ENCODE peak calls at places on chromosomes 1 and 21, in four cellular contexts. One of them, this sample, is unnamed.

GRCh38 chr1:94284481-94284880 is 47.1 kb upstream of the ARHGAP29 start:
- DNase-seq in HepG2: no peak
- DNase-seq in K562: no peak
- DNase-seq in GM12878: no peak
- DNase-seq in this sample: no peak

GRCh38 chr1:248782311-248782887 is 26.8 kb upstream of the LYPD8 start:
- DNase-seq in GM12878: no peak
- DNase-seq in K562: no peak
- DNase-seq in HepG2: no peak
- DNase-seq in this sample: no peak

GRCh38 chr1:152440635-152441471 is 26.8 kb upstream of the CRNN start:
- DNase-seq in HepG2: peak
- DNase-seq in K562: peak
- DNase-seq in GM12878: peak
- DNase-seq in this sample: peak

GRCh38 chr21:41506526-41507520 is 1.1 kb downstream of the TMPRSS2 start:
- DNase-seq in K562: no peak
- DNase-seq in GM12878: no peak
- DNase-seq in HepG2: no peak
- DNase-seq in this sample: peak

GRCh38 chr1:110136911-110137310 is 13.4 kb upstream of the SLC6A17 start:
- DNase-seq in K562: no peak
- DNase-seq in HepG2: peak
- DNase-seq in GM12878: no peak
- DNase-seq in this sample: peak

GRCh38 chr1:9922342-9922741 is 12.3 kb upstream of the CTNNBIP1 start:
- DNase-seq in K562: no peak
- DNase-seq in HepG2: no peak
- DNase-seq in GM12878: no peak
- DNase-seq in this sample: no peak

GRCh38 chr1:228842094-228842775 is 107.0 kb downstream of the RHOU start:
- DNase-seq in HepG2: peak
- DNase-seq in GM12878: no peak
- DNase-seq in K562: peak
- DNase-seq in this sample: no peak

GRCh38 chr1:61142726-61143500 is 60.6 kb downstream of the NFIA start:
- DNase-seq in K562: no peak
- DNase-seq in HepG2: no peak
- DNase-seq in GM12878: no peak
- DNase-seq in this sample: no peak

GRCh38 chr1:147567594-147568381 is 26.5 kb downstream of the BCL9 start:
- DNase-seq in K562: no peak
- DNase-seq in HepG2: no peak
- DNase-seq in GM12878: no peak
- DNase-seq in this sample: no peak

GRCh38 chr1:960371-961131 is at the start of gene KLHL17:
- DNase-seq in GM12878: no peak
- DNase-seq in HepG2: peak
- DNase-seq in K562: peak
- DNase-seq in this sample: peak

DNA sequence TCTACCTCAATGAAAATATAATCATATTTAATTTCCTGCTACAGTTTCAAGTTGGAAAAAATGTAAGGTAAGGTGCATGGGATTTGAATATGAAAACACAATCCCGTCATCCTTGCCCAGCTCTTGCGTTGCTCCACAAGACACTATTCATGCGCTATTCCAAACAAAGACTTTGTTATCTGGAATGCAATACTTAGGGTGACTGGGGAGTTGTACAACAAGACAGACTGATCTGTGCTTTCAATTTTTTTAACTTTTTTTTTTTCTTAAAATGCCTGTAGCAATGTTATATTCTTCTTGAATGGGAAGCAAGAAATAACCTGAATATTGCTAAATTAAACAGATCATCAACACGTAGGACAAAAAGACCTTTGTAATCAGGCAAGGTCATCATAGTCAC is 1077.2 kb downstream of the TTLL7 start:
- DNase-seq in K562: no peak
- DNase-seq in GM12878: no peak
- DNase-seq in HepG2: no peak
- DNase-seq in this sample: no peak
- TF ChIP-seq MAX in K562: no peak
- TF ChIP-seq MAX in GM12878: no peak
- TF ChIP-seq MAX in HepG2: no peak
- TF ChIP-seq MAX in this sample: no peak

DNA sequence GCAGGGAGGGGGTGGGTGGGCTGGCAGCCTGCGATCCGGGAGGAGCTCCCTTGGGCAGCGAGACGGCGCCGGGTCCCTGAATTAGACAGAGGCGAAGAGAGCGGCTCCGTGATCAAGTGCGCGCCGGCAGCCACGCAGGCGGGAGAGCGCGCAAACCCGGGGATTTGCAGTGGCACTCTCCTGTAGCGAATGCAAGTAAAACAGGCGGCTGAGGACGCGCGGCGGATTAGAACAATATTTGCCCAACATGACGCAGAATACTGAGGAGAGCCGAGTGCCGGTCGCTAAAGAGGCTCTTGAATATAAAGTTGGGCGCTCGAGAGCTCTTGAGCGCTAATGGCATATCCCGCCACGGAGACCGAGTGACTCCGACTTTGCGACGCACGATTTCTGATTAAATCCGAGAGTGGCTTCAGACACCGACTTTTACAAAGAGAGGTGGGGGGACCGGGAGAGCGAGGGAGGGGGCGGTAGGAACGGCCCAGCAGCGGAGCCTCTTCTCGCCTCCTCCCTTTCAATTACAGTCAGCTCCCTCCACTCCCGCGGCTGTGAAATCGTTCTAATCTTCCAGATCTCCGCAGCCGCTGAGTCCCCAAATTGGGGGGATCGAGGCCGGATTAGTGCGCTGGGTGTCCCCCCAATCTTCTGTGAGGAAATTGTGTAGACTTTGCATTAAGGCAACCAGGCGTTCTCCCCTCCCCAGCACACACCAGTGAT is 2.2 kb downstream of the PAX7 start:
- DNase-seq in HepG2: no peak
- DNase-seq in GM12878: no peak
- DNase-seq in K562: no peak
- DNase-seq in this sample: peak
- TF ChIP-seq CREB1 in HepG2: no peak
- TF ChIP-seq CREB1 in GM12878: no peak
- TF ChIP-seq CREB1 in K562: no peak
- TF ChIP-seq CREB1 in this sample: no peak

DNA sequence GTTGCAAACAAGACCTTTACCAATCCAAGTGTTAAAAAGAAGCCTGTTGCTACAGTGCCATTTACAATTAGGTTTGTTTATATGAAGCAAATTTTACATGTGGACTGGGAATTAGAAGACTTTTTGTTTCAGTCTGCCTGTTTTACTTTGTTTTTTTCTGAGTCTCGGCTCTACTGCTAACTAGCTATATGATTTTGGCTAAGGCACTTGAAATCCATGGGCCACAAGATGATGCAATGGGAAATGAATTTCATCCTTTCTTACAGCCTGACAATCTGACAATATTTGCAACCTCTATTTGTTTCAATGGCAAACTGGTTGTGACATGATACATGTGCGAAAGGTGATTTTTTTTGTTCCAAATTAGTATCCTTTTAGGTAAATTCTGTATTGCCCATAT is 3.7 kb upstream of the PEX11B start:
- DNase-seq in HepG2: no peak
- DNase-seq in K562: no peak
- DNase-seq in GM12878: no peak
- DNase-seq in this sample: no peak
- TF ChIP-seq ETV6 in HepG2: no peak
- TF ChIP-seq ETV6 in K562: no peak
- TF ChIP-seq ETV6 in GM12878: no peak
- TF ChIP-seq ETV6 in this sample: no peak

GRCh38 chr1:112396668-112397025 is 633 bp downstream of the CTTNBP2NL start:
- DNase-seq in HepG2: no peak
- DNase-seq in GM12878: no peak
- DNase-seq in K562: no peak
- DNase-seq in this sample: no peak
- TF ChIP-seq MAX in HepG2: no peak
- TF ChIP-seq MAX in GM12878: no peak
- TF ChIP-seq MAX in K562: no peak
- TF ChIP-seq MAX in this sample: no peak

This sample was measured in WTC11.